ENCODE peak calls at places on chromosome 17, in eight cellular contexts. M is OCI-LY7; X is stimulated activated CD8-positive, alpha-beta memory T cell treated with anti-CD3 and anti-CD28 coated beads, Interleukin-4, amount 100 ng/mL, for 4 hours; Z is substantia nigra; P is GM04503; V is effector memory CD8-positive, alpha-beta T cell; H is stimulated activated naive CD8-positive, alpha-beta T cell treated with anti-CD3 and anti-CD28 coated beads, Interleukin-15, Interleukin-2, amounts not matched to agents 100 U/mL and 50 U/mL, for 24 hours; Q is anterior cingulate cortex. D is an unnamed sample.

GRCh38 chr17:17840751-17841591 is 4.2 kb upstream of the SREBF1 start:
- DNase-seq in M (peak; percentile 22), X (no peak), Z (peak; percentile 79), P (no peak), V (no peak), H (no peak), Q (peak; percentile 63), D (no peak)

GRCh38 chr17:78125138-78125913 is 3.2 kb downstream of the TMC6 start:
- DNase-seq in M (peak; percentile 70), X (no peak), Z (no peak), P (no peak), V (no peak), H (no peak), Q (no peak), D (no peak)

GRCh38 chr17:266219-266618 is 84.8 kb upstream of the DOC2B start:
- DNase-seq in M (no peak), X (no peak), Z (no peak), P (no peak), V (no peak), H (no peak), Q (no peak), D (no peak)

GRCh38 chr17:47180337-47180736 is 8.8 kb downstream of the CDC27 start:
- DNase-seq in M (no peak), X (no peak), Z (no peak), P (no peak), V (no peak), H (no peak), Q (no peak), D (no peak)

GRCh38 chr17:34207572-34207971 is 47.5 kb upstream of the CCL2 start:
- DNase-seq in M (no peak), X (no peak), Z (no peak), P (no peak), V (no peak), H (no peak), Q (no peak), D (no peak)

GRCh38 chr17:41530062-41531048 is 2.2 kb upstream of the KRT19 start:
- DNase-seq in M (no peak), X (no peak), Z (no peak), P (peak; percentile 65), V (no peak), H (no peak), Q (no peak), D (no peak)

GRCh38 chr17:79615446-79615845 is 4.6 kb upstream of the RBFOX3 start:
- DNase-seq in M (no peak), X (no peak), Z (no peak), P (no peak), V (no peak), H (no peak), Q (no peak), D (no peak)

GRCh38 chr17:39270923-39271322 is 45.2 kb upstream of the STAC2 start:
- DNase-seq in M (peak; percentile 59), X (no peak), Z (no peak), P (peak; percentile 46), V (no peak), H (no peak), Q (no peak), D (no peak)

GRCh38 chr17:7650509-7651096 is at the start of gene ATP1B2:
- DNase-seq in M (peak; percentile 41), X (peak; percentile 63), Z (peak; percentile 64), P (no peak), V (peak; percentile 54), H (peak; percentile 75), Q (peak; percentile 72), D (peak; percentile 73)